ENCODE peak calls at places on chromosomes 12 and 14, in eight cellular contexts. N is activated CD4-positive, alpha-beta T cell treated with anti-CD3 and anti-CD28 coated beads for 36 hours; D is transverse colon; W is HS-5; J is mammary epithelial cell; O is CD4-positive, CD25-positive, alpha-beta regulatory T cell; A is neural crest cell; Q is ELR. P is an unnamed sample.

GRCh38 chr12:30806989-30807694 is 52.4 kb upstream of the CAPRIN2 start:
- DNase-seq in N (peak), D (no peak), W (peak), J (peak), O (peak), A (no peak), Q (peak), P (peak)

GRCh38 chr12:82326905-82327503 is 31.2 kb downstream of the CCDC59 start:
- DNase-seq in N (no peak), D (no peak), W (peak), J (peak), O (peak), A (no peak), Q (peak), P (peak)

GRCh38 chr14:88166616-88167015 is 156.5 kb downstream of the KCNK10 start:
- DNase-seq in N (no peak), D (no peak), W (peak), J (peak), O (no peak), A (no peak), Q (peak), P (no peak)

GRCh38 chr14:75437201-75438143 is 9.7 kb downstream of the JDP2 start:
- DNase-seq in N (no peak), D (no peak), W (no peak), J (no peak), O (no peak), A (no peak), Q (no peak), P (no peak)

GRCh38 chr14:24067133-24068082 is 4.0 kb upstream of the CPNE6 start:
- DNase-seq in N (no peak), D (no peak), W (no peak), J (no peak), O (no peak), A (no peak), Q (no peak), P (no peak)

GRCh38 chr14:58774531-58774930 is 136.8 kb downstream of the DACT1 start:
- DNase-seq in N (no peak), D (no peak), W (no peak), J (no peak), O (no peak), A (no peak), Q (no peak), P (no peak)

GRCh38 chr14:89207925-89208328 is 209.1 kb downstream of the FOXN3 start:
- DNase-seq in N (no peak), D (no peak), W (no peak), J (no peak), O (no peak), A (no peak), Q (no peak), P (no peak)

GRCh38 chr14:84399296-84399910 is 1130.5 kb upstream of the FLRT2 start:
- DNase-seq in N (no peak), D (no peak), W (no peak), J (no peak), O (no peak), A (no peak), Q (no peak), P (no peak)

GRCh38 chr12:13288937-13289643 is 92.6 kb downstream of the EMP1 start:
- DNase-seq in N (no peak), D (no peak), W (no peak), J (no peak), O (no peak), A (no peak), Q (no peak), P (no peak)

GRCh38 chr12:6200266-6201198 is at the start of gene CD9:
- DNase-seq in N (peak), D (peak), W (no peak), J (peak), O (peak), A (no peak), Q (peak), P (peak)

GRCh38 chr14:56488306-56488705 is 91.3 kb upstream of the TMEM260 start:
- DNase-seq in N (no peak), D (no peak), W (no peak), J (peak), O (no peak), A (no peak), Q (no peak), P (no peak)

GRCh38 chr14:96130391-96130790 is 74.2 kb upstream of the BDKRB2 start:
- DNase-seq in N (no peak), D (no peak), W (no peak), J (no peak), O (no peak), A (no peak), Q (no peak), P (no peak)

GRCh38 chr12:6605425-6606330 is 1.5 kb downstream of the CHD4 start:
- DNase-seq in N (peak), D (no peak), W (no peak), J (peak), O (peak), A (no peak), Q (peak), P (no peak)

GRCh38 chr12:45259732-45260480 is 44.0 kb downstream of the ANO6 start:
- DNase-seq in N (no peak), D (no peak), W (no peak), J (peak), O (no peak), A (no peak), Q (peak), P (peak)

GRCh38 chr14:104941508-104942365 is 17.1 kb downstream of the PLD4 start:
- DNase-seq in N (no peak), D (no peak), W (no peak), J (no peak), O (no peak), A (no peak), Q (no peak), P (no peak)

GRCh38 chr12:74043343-74043742 is 494.3 kb upstream of the ATXN7L3B start:
- DNase-seq in N (no peak), D (no peak), W (peak), J (peak), O (no peak), A (no peak), Q (peak), P (no peak)

GRCh38 chr14:98548071-98548686 is 723.8 kb downstream of the BCL11B start:
- DNase-seq in N (peak), D (no peak), W (no peak), J (no peak), O (no peak), A (no peak), Q (no peak), P (no peak)

GRCh38 chr12:5059358-5059757 is 15.7 kb downstream of the KCNA5 start:
- DNase-seq in N (no peak), D (no peak), W (no peak), J (no peak), O (no peak), A (no peak), Q (no peak), P (no peak)

GRCh38 chr12:83818888-83819287 is 1093.7 kb downstream of the SLC6A15 start:
- DNase-seq in N (no peak), D (no peak), W (no peak), J (peak), O (no peak), A (no peak), Q (no peak), P (no peak)